ENCODE peak calls at places on chromosomes 11 and 22, in four cellular contexts. R, Q, K and L are unnamed samples.

GRCh38 chr11:120815260-120816100 is 208.4 kb upstream of the TBCEL start:
- DNase-seq in R (peak; percentile 32), Q (no peak), K (no peak), L (no peak)

GRCh38 chr11:96655474-96655873 is 265.7 kb downstream of the JRKL start:
- DNase-seq in R (no peak), Q (no peak), K (no peak), L (no peak)

GRCh38 chr11:124238512-124238911 is 2.4 kb upstream of the OR8G1 start:
- DNase-seq in R (no peak), Q (no peak), K (no peak), L (no peak)

GRCh38 chr11:82989628-82990404 is 81.9 kb downstream of the RAB30 start:
- DNase-seq in R (no peak), Q (no peak), K (no peak), L (peak; percentile 78)

GRCh38 chr11:41659990-41660389 is 200.5 kb upstream of the LRRC4C start:
- DNase-seq in R (no peak), Q (no peak), K (no peak), L (no peak)

GRCh38 chr11:17351510-17352176 is at the start of gene NCR3LG1:
- DNase-seq in R (peak; percentile 59), Q (no peak), K (peak; percentile 69), L (peak; percentile 46)

GRCh38 chr11:121946514-121946913 is 169.5 kb downstream of the BLID start:
- DNase-seq in R (no peak), Q (no peak), K (no peak), L (no peak)

GRCh38 chr22:44723801-44724200 is 21.8 kb downstream of the PRR5 start:
- DNase-seq in R (no peak), Q (peak; percentile 21), K (peak; percentile 79), L (peak; percentile 34)

GRCh38 chr11:110121204-110121603 is 28.0 kb downstream of the ZC3H12C start:
- DNase-seq in R (no peak), Q (no peak), K (no peak), L (no peak)

GRCh38 chr11:73343076-73343833 is 32.9 kb upstream of the RELT start:
- DNase-seq in R (peak; percentile 50), Q (no peak), K (no peak), L (no peak)

GRCh38 chr22:31752096-31752847 is 1.5 kb upstream of the DEPDC5 start:
- DNase-seq in R (no peak), Q (no peak), K (no peak), L (no peak)

GRCh38 chr11:87097582-87097981 is 59.8 kb downstream of the TMEM135 start:
- DNase-seq in R (peak; percentile 68), Q (no peak), K (peak; percentile 64), L (peak; percentile 87)

GRCh38 chr11:132139181-132139580 is 768.8 kb downstream of the NTM start:
- DNase-seq in R (no peak), Q (no peak), K (no peak), L (no peak)

GRCh38 chr11:109772846-109773400 is 320.3 kb upstream of the ZC3H12C start:
- DNase-seq in R (no peak), Q (no peak), K (no peak), L (no peak)

GRCh38 chr22:35915477-35916013 is 113.1 kb downstream of the RBFOX2 start:
- DNase-seq in R (no peak), Q (no peak), K (no peak), L (no peak)

GRCh38 chr22:42280836-42281235 is 10.4 kb upstream of the TCF20 start:
- DNase-seq in R (no peak), Q (no peak), K (no peak), L (no peak)

GRCh38 chr11:5577101-5577500 is 3.6 kb upstream of the OR52B6 start:
- DNase-seq in R (no peak), Q (no peak), K (no peak), L (no peak)

GRCh38 chr22:27734066-27734465 is 67.5 kb downstream of the MN1 start:
- DNase-seq in R (no peak), Q (no peak), K (no peak), L (no peak)

GRCh38 chr11:47971501-47971900 is 8.9 kb upstream of the PTPRJ start:
- DNase-seq in R (no peak), Q (no peak), K (no peak), L (no peak)

GRCh38 chr11:117039897-117040296 is 58.3 kb downstream of the SIK3 start:
- DNase-seq in R (no peak), Q (no peak), K (no peak), L (no peak)

GRCh38 chr11:110174645-110175310 is 81.6 kb downstream of the ZC3H12C start:
- DNase-seq in R (no peak), Q (no peak), K (peak; percentile 19), L (no peak)

GRCh38 chr22:44003776-44004460 is 20.2 kb upstream of the PARVB start:
- DNase-seq in R (peak; percentile 66), Q (no peak), K (peak; percentile 37), L (no peak)

GRCh38 chr11:65852508-65853248 is 5.3 kb downstream of the CFL1 start:
- DNase-seq in R (no peak), Q (no peak), K (peak; percentile 13), L (no peak)

GRCh38 chr11:71078482-71078881 is 173.9 kb downstream of the SHANK2 start:
- DNase-seq in R (no peak), Q (no peak), K (no peak), L (no peak)

GRCh38 chr22:33129621-33130020 is 71.4 kb upstream of the SYN3 start:
- DNase-seq in R (no peak), Q (no peak), K (no peak), L (no peak)

GRCh38 chr11:72373163-72373562 is 61.2 kb downstream of the CLPB start:
- DNase-seq in R (no peak), Q (no peak), K (no peak), L (no peak)

GRCh38 chr22:31647516-31647915 is 14.5 kb downstream of the PISD start:
- DNase-seq in R (no peak), Q (no peak), K (no peak), L (no peak)

GRCh38 chr11:64247729-64248531 is 1.2 kb upstream of the PPP1R14B start:
- DNase-seq in R (no peak), Q (no peak), K (no peak), L (no peak)

GRCh38 chr11:79794484-79795393 is 353.9 kb upstream of the TENM4 start:
- DNase-seq in R (no peak), Q (no peak), K (no peak), L (no peak)

GRCh38 chr11:78801161-78801884 is 226.7 kb upstream of the NARS2 start:
- DNase-seq in R (no peak), Q (no peak), K (no peak), L (no peak)

GRCh38 chr11:70503878-70504240 is 105.5 kb downstream of the CTTN start:
- DNase-seq in R (no peak), Q (no peak), K (no peak), L (no peak)

GRCh38 chr22:31122532-31123291 is at the start of gene INPP5J:
- DNase-seq in R (peak; percentile 65), Q (no peak), K (no peak), L (peak; percentile 44)

GRCh38 chr11:77140231-77140959 is 12.3 kb downstream of the MYO7A start:
- DNase-seq in R (peak; percentile 39), Q (no peak), K (no peak), L (no peak)

GRCh38 chr11:133064152-133064877 is 468.0 kb downstream of the OPCML start:
- DNase-seq in R (peak; percentile 90), Q (no peak), K (peak; percentile 20), L (peak; percentile 16)

GRCh38 chr11:117676501-117676900 is 120.5 kb downstream of the DSCAML1 start:
- DNase-seq in R (no peak), Q (no peak), K (no peak), L (no peak)

GRCh38 chr22:45478108-45478771 is 24.4 kb upstream of the FBLN1 start:
- DNase-seq in R (no peak), Q (no peak), K (no peak), L (peak; percentile 77)

GRCh38 chr22:19407649-19408606 is 23.6 kb downstream of the HIRA start:
- DNase-seq in R (no peak), Q (no peak), K (peak; percentile 90), L (no peak)

DNA sequence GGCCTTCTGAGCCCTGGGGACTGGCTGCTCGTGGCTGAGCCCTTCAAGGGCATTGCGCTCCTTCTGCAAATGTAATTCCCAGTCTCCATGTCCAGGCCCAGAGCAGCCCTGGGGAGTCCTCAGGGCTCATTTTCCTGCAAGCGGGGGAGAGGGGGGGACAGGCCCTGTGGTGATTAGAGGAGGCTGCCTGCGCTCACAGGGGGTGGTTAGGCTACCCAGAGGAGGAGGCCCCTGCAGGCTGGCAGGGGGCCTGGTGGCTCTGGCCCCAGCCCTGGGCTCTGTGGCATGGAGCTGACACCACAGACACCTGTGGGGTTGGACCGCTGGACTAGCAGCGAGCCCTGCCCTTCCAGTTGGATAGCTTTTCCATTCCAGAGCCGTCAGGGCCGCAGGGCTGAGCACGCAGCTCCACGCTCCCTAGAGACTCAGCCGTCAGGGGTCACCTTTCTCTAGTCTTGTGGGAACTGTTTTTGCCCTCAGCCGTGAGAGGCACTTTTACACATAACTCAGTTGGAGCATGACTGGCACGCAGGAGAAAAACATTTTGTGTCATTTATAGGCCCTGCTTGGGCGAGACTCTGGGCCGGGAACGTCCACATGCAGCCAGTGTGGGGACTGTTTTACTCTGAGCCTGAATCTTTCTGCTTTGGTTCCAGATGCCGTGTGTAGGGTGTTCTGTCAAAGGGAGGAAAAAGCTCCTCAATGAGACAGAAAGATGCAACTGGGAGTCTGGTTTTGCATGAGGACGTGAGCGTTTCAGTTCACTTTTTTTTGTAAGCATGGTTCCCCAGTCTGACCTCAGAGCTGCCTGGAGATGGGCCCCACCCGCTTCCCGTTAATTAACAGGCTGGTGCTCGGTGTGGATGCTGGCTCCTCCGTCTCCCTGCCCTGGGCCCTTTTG is 58.1 kb downstream of the LRP5 start:
- DNase-seq in R (no peak), Q (peak; percentile 89), K (no peak), L (no peak)
- TF ChIP-seq CBFB in R (no peak), Q (no peak), K (no peak), L (no peak)

GRCh38 chr11:7154881-7155344 is 66.1 kb downstream of the RBMXL2 start:
- DNase-seq in R (no peak), Q (no peak), K (no peak), L (no peak)
- TF ChIP-seq CBFB in R (no peak), Q (no peak), K (no peak), L (no peak)

GRCh38 chr11:128800871-128801417 is 66.2 kb downstream of the KCNJ1 start:
- DNase-seq in R (no peak), Q (no peak), K (no peak), L (no peak)

DNA sequence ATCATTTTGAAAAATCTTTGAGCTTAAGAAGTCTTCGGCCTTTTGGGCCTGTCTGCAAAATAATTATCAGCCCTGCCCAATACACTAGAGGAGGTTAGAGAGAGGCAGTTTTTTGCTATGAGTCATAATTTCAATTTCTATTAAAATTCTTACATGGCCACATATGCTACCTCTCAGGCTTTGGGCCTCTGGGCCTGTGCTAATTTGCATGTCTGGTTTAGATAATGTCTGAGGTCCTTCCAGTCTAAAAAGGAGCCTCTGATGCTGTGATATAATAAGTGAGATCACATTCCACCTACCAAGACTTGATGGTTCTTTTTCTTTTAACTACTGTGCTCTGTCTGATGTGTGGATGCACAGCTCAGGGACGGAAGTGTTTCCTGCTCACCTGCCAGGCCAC is 70.8 kb downstream of the KCNJ1 start:
- DNase-seq in R (no peak), Q (peak; percentile 43), K (no peak), L (no peak)
- TF ChIP-seq CBFB in R (no peak), Q (no peak), K (no peak), L (no peak)

GRCh38 chr11:111427471-111427912 is 48.4 kb upstream of the POU2AF1 start:
- DNase-seq in R (no peak), Q (no peak), K (no peak), L (peak; percentile 13)
- TF ChIP-seq CBFB in R (no peak), Q (no peak), K (no peak), L (no peak)